ENCODE peak calls at places on chromosomes 5 and 9, in four cellular contexts. N, V, H and S are unnamed samples.
A peak's percentile ranks its signal among the peaks of the same experiment; 100 is the strongest.

GRCh38 chr9:35489313-35490154 is at the start of gene RUSC2:
- DNase-seq in N (peak; percentile 75), V (no peak), H (peak; percentile 61), S (peak; percentile 82)

GRCh38 chr5:145683426-145683825 is 151.7 kb downstream of the PRELID2 start:
- DNase-seq in N (no peak), V (no peak), H (no peak), S (no peak)

GRCh38 chr9:99368341-99369326 is 146.6 kb downstream of the SEC61B start:
- DNase-seq in N (no peak), V (peak; percentile 24), H (no peak), S (no peak)

GRCh38 chr5:127561254-127561653 is 43.8 kb downstream of the PRRC1 start:
- DNase-seq in N (no peak), V (no peak), H (no peak), S (no peak)

GRCh38 chr5:179806250-179807045 is at the start of gene MGAT4B:
- DNase-seq in N (no peak), V (no peak), H (no peak), S (peak; percentile 91)

GRCh38 chr5:53430618-53431252 is 49.7 kb upstream of the FST start:
- DNase-seq in N (peak; percentile 45), V (no peak), H (no peak), S (no peak)

GRCh38 chr5:10538103-10538788 is 25.6 kb upstream of the ANKRD33B start:
- DNase-seq in N (no peak), V (no peak), H (no peak), S (no peak)

GRCh38 chr5:997711-998110 is 10.9 kb upstream of the NKD2 start:
- DNase-seq in N (no peak), V (no peak), H (no peak), S (no peak)

GRCh38 chr5:82719368-82719767 is 357.8 kb downstream of the TMEM167A start:
- DNase-seq in N (no peak), V (no peak), H (no peak), S (no peak)

DNA sequence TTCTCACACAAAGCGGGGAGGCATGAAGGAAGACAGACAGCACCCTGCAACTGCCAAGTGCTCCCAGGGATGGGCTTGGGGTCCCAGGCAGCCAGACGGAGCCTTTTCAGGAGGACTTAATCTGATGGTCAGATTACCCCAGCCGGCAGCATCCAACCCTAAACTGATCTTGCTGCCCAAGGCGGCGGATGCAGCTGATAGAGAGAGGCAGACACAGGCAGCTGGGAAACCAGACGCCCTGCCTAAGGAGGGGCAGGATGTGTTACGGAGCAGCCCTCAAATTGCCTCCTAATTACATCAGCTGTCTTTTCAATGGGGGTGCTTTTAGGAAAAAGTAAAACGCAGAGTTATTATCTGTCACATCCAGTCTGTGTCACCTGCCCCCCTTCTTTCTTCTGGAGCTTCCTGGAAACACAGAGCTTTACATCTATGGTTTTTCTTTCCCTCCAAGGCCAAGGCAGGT is 190.9 kb upstream of the PANK3 start:
- DNase-seq in N (no peak), V (no peak), H (no peak), S (no peak)
- TF ChIP-seq CBX5 in N (no peak), V (no peak), H (no peak), S (no peak)

GRCh38 chr9:84851935-84852585 is 182.5 kb downstream of the NTRK2 start:
- DNase-seq in N (no peak), V (no peak), H (peak; percentile 54), S (no peak)

GRCh38 chr9:84858373-84858772 is 188.8 kb downstream of the NTRK2 start:
- DNase-seq in N (no peak), V (no peak), H (no peak), S (no peak)

GRCh38 chr9:84857224-84857623 is 187.7 kb downstream of the NTRK2 start:
- DNase-seq in N (no peak), V (no peak), H (no peak), S (no peak)

GRCh38 chr9:84852902-84853301 is 183.4 kb downstream of the NTRK2 start:
- DNase-seq in N (no peak), V (no peak), H (no peak), S (no peak)

GRCh38 chr9:84856181-84856632 is 186.7 kb downstream of the NTRK2 start:
- DNase-seq in N (no peak), V (no peak), H (no peak), S (no peak)
- TF ChIP-seq CBX5 in N (no peak), V (no peak), H (no peak), S (no peak)

GRCh38 chr9:93422987-93423386 is 28.5 kb upstream of the FAM120A start:
- DNase-seq in N (no peak), V (no peak), H (no peak), S (no peak)
- TF ChIP-seq CBX5 in N (no peak), V (no peak), H (no peak), S (no peak)

DNA sequence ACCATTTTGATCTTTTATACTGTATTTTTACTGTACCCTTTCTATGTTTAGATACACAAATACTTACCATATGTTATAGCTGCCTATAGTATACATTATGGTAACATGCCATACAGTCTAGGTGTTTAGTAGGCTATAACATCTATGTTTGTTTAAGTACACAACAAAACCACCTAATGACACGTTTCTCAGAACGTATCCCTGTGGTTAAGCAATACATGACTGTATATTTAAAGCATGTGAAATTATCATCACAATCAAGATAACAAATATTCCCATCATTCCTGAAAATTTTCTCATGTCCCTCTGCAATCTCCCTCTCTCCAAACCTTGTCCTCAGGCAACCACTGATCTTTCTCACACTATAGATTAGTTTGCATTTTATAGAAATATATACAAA is 66.4 kb upstream of the SUSD1 start:
- DNase-seq in N (no peak), V (no peak), H (no peak), S (no peak)
- TF ChIP-seq CBX5 in N (no peak), V (no peak), H (no peak), S (no peak)

GRCh38 chr9:84305452-84306131 is 35.0 kb downstream of the SLC28A3 start:
- DNase-seq in N (no peak), V (no peak), H (no peak), S (no peak)
- TF ChIP-seq CBX5 in N (no peak), V (no peak), H (no peak), S (no peak)

DNA sequence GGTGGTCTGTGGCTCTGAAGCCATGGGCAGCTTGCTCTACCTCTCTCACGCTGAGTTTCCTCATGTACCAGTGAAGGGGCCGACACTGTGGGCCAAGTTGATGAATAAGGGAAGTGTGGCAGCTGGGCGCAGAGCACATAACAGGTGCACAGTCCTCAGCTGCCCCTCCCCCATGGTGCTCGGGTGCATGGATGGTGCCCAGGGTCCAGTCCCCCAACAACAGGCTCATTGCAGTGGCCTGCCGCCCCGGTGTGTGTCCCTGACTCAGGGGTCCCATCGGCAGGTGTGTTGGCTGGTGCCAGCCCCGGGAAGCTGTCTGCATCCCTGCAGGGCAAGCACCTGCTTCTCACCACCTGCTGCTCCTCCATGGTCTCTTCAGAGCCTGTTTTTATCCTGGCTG is 36.6 kb downstream of the COL5A1 start:
- DNase-seq in N (no peak), V (no peak), H (no peak), S (no peak)
- TF ChIP-seq CBX5 in N (no peak), V (no peak), H (no peak), S (no peak)

GRCh38 chr5:156778139-156778696 is 71.9 kb upstream of the PPP1R2B start:
- DNase-seq in N (no peak), V (no peak), H (no peak), S (no peak)
- TF ChIP-seq CBX5 in N (no peak), V (no peak), H (no peak), S (no peak)

GRCh38 chr5:149439899-149440655 is 61.0 kb upstream of the IL17B start:
- DNase-seq in N (peak; percentile 84), V (no peak), H (peak; percentile 68), S (peak; percentile 89)

GRCh38 chr5:149437369-149438040 is 58.4 kb upstream of the IL17B start:
- DNase-seq in N (no peak), V (no peak), H (no peak), S (no peak)

GRCh38 chr5:149441194-149441753 is 62.2 kb upstream of the IL17B start:
- DNase-seq in N (no peak), V (no peak), H (no peak), S (no peak)

GRCh38 chr5:149438281-149438680 is 59.2 kb upstream of the IL17B start:
- DNase-seq in N (no peak), V (no peak), H (no peak), S (no peak)

DNA sequence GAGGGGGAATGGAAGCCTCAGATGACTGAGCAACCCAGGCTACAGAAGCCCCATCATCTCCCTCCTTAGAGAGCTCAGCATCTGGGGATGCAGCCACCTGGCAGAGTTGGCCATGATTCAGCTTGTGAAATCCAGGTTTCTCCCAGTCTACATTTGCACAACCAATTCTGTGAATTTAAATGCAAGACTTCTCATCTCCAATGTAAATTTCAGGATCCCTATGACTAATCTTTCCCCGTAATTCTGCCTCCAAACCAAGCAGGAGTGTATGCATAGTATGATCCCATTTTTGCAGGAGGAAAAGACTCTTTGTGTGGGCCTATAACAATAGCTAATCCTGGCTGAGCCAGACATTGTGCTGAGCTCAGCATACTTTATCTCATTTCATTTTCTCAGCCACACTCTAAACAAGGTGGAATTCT is 59.6 kb upstream of the IL17B start:
- DNase-seq in N (no peak), V (no peak), H (no peak), S (no peak)
- TF ChIP-seq CBX5 in N (no peak), V (no peak), H (no peak), S (no peak)

GRCh38 chr5:125410501-125411162 is 664.2 kb upstream of the ZNF608 start:
- DNase-seq in N (no peak), V (no peak), H (no peak), S (no peak)

GRCh38 chr5:125411163-125412050 is 665.0 kb upstream of the ZNF608 start:
- DNase-seq in N (no peak), V (peak; percentile 50), H (no peak), S (no peak)

GRCh38 chr5:125412051-125412560 is 665.7 kb upstream of the ZNF608 start:
- DNase-seq in N (no peak), V (peak; percentile 57), H (no peak), S (no peak)

GRCh38 chr5:125413861-125414260 is 667.4 kb upstream of the ZNF608 start:
- DNase-seq in N (no peak), V (no peak), H (no peak), S (no peak)

DNA sequence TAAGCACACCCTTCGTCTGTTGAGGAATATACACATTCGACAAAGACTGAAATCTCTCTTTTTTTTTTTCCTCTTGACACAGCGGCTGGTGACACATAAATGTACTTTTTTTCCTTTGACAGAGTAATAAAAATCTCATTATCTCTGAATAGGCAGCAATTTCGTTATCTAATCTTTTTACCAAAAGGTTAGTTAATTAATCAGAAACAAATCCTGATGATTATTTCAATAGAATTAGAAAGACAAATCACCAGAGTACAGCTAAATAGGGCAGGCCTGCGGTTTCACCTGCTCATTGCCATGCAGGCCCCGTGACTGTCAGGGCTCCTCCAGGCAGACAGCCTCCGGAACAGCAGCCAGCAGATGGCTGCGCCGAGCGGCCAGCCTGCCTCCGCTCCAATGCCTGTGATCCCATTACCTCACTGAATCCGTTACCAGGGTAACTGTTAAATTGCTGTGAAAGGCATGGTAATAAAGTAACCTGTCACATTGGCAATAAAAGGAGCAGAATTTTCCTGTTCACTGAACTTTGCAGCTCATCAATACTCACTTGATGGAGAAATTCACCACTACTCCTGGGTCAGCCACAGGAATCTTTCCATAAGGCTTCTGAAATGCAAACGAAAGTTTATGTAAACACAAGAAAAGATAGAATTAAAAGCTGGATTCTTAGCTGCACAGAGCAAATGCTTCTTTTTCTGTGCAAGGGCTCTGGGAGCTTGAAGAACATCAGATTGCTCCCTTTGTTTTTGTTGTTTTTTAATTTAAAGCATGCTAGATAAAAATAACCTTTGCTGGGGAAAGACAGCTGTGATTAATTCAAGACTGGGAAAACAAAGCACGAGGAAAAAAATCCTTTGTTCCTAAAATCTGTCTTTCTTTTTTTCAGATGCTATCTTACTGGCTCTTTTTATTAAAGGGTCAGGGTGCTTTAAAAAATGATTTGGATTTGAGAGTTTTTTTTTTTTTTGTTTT is 666.4 kb upstream of the ZNF608 start:
- DNase-seq in N (peak; percentile 4), V (no peak), H (peak; percentile 56), S (no peak)
- TF ChIP-seq CBX5 in N (no peak), V (no peak), H (no peak), S (no peak)

GRCh38 chr5:104513194-104513602 is 950.6 kb upstream of the NUDT12 start:
- DNase-seq in N (peak; percentile 0), V (no peak), H (no peak), S (no peak)
- TF ChIP-seq CBX5 in N (no peak), V (no peak), H (no peak), S (no peak)